ENCODE peak calls at places on chromosome 22, in nine cellular contexts. R is brain microvascular endothelial cell, K is sciatic nerve, V is RCC 7860, S is GM06990, T is iris pigment epithelial cell, M is cardiac fibroblast, Q is NCI-H510A, L is T follicular helper cell. G is an unnamed sample.

GRCh38 chr22:47850644-47851151 is 1088.2 kb downstream of the TBC1D22A start:
- DNase-seq in R (no peak), K (no peak), V (no peak), S (no peak), T (no peak), M (no peak), Q (peak), L (no peak), G (no peak)

GRCh38 chr22:49400866-49401598 is 426.6 kb downstream of the BRD1 start:
- DNase-seq in R (peak), K (peak), V (no peak), S (no peak), T (no peak), M (no peak), Q (no peak), L (no peak), G (no peak)

GRCh38 chr22:46145896-46146295 is 4.4 kb upstream of the PPARA start:
- DNase-seq in R (no peak), K (peak), V (no peak), S (no peak), T (no peak), M (no peak), Q (no peak), L (no peak), G (no peak)

GRCh38 chr22:43346521-43346929 is 3.4 kb upstream of the SCUBE1 start:
- DNase-seq in R (peak), K (peak), V (peak), S (peak), T (peak), M (peak), Q (peak), L (peak), G (peak)

GRCh38 chr22:38202437-38203089 is 769 bp downstream of the MAFF start:
- DNase-seq in R (peak), K (peak), V (peak), S (peak), T (peak), M (peak), Q (no peak), L (no peak), G (peak)

GRCh38 chr22:47129902-47130301 is 367.5 kb downstream of the TBC1D22A start:
- DNase-seq in R (no peak), K (no peak), V (peak), S (no peak), T (no peak), M (no peak), Q (peak), L (no peak), G (no peak)

GRCh38 chr22:28940441-28940840 is 57.1 kb downstream of the ZNRF3 start:
- DNase-seq in R (no peak), K (no peak), V (no peak), S (no peak), T (no peak), M (no peak), Q (no peak), L (no peak), G (no peak)

GRCh38 chr22:23397618-23398567 is 182.2 kb downstream of the IGLL1 start:
- DNase-seq in R (no peak), K (no peak), V (no peak), S (no peak), T (no peak), M (no peak), Q (no peak), L (no peak), G (no peak)

GRCh38 chr22:28254396-28254795 is 335.3 kb upstream of the PITPNB start:
- DNase-seq in R (no peak), K (no peak), V (no peak), S (no peak), T (no peak), M (no peak), Q (no peak), L (no peak), G (no peak)

GRCh38 chr22:49768511-49768910 is 59.2 kb downstream of the BRD1 start:
- DNase-seq in R (no peak), K (peak), V (no peak), S (no peak), T (no peak), M (no peak), Q (no peak), L (no peak), G (no peak)

GRCh38 chr22:26748845-26749244 is 91.5 kb downstream of the MIAT start:
- DNase-seq in R (no peak), K (no peak), V (no peak), S (no peak), T (no peak), M (no peak), Q (no peak), L (no peak), G (no peak)

GRCh38 chr22:37563153-37564081 is 3.1 kb downstream of the CDC42EP1 start:
- DNase-seq in R (peak), K (peak), V (peak), S (no peak), T (peak), M (peak), Q (no peak), L (no peak), G (no peak)

GRCh38 chr22:21642584-21643448 is 714 bp downstream of the SDF2L1 start:
- DNase-seq in R (peak), K (peak), V (peak), S (peak), T (peak), M (peak), Q (no peak), L (no peak), G (peak)

GRCh38 chr22:25815561-25815960 is 73.6 kb downstream of the MYO18B start:
- DNase-seq in R (no peak), K (no peak), V (no peak), S (no peak), T (no peak), M (no peak), Q (no peak), L (no peak), G (no peak)

GRCh38 chr22:26887456-26887855 is 230.1 kb downstream of the MIAT start:
- DNase-seq in R (peak), K (no peak), V (peak), S (no peak), T (peak), M (peak), Q (no peak), L (no peak), G (no peak)

GRCh38 chr22:22865311-22866072 is 22.1 kb upstream of the IGLL5 start:
- DNase-seq in R (no peak), K (no peak), V (no peak), S (peak), T (no peak), M (peak), Q (no peak), L (no peak), G (peak)

GRCh38 chr22:38284042-38284402 is 11.2 kb upstream of the TMEM184B start:
- DNase-seq in R (peak), K (no peak), V (no peak), S (no peak), T (peak), M (peak), Q (no peak), L (no peak), G (no peak)

GRCh38 chr22:49530671-49531532 is 296.8 kb downstream of the BRD1 start:
- DNase-seq in R (no peak), K (no peak), V (no peak), S (no peak), T (no peak), M (no peak), Q (no peak), L (no peak), G (no peak)

GRCh38 chr22:23282089-23282501 is 101.8 kb downstream of the BCR start:
- DNase-seq in R (peak), K (peak), V (peak), S (no peak), T (peak), M (peak), Q (no peak), L (no peak), G (no peak)